ENCODE peak calls at places on chromosomes 2 and 18, in ten cellular contexts. One of them, this sample, is unnamed.
A peak's percentile ranks its signal among the peaks of the same experiment; 100 is the strongest.

GRCh38 chr2:8125741-8126691 is 555.8 kb upstream of the ID2 start:
- DNase-seq in heart right ventricle: no peak
- DNase-seq in pancreas: no peak
- DNase-seq in heart left ventricle: no peak
- DNase-seq in lower lobe of right lung: no peak
- DNase-seq in thoracic aorta: no peak
- DNase-seq in psoas muscle: no peak
- DNase-seq in upper lobe of right lung: no peak
- DNase-seq in upper lobe of left lung: peak; percentile 13
- DNase-seq in fibroblast of lung: peak; percentile 76
- DNase-seq in this sample: no peak

GRCh38 chr18:3360211-3360610 is 89.8 kb upstream of the TGIF1 start:
- DNase-seq in heart right ventricle: no peak
- DNase-seq in pancreas: no peak
- DNase-seq in heart left ventricle: no peak
- DNase-seq in lower lobe of right lung: no peak
- DNase-seq in thoracic aorta: no peak
- DNase-seq in psoas muscle: no peak
- DNase-seq in upper lobe of right lung: no peak
- DNase-seq in upper lobe of left lung: peak; percentile 69
- DNase-seq in fibroblast of lung: no peak
- DNase-seq in this sample: no peak

GRCh38 chr2:186887107-186888090 is 38.4 kb upstream of the ZSWIM2 start:
- DNase-seq in heart right ventricle: peak; percentile 50
- DNase-seq in pancreas: no peak
- DNase-seq in heart left ventricle: peak; percentile 58
- DNase-seq in lower lobe of right lung: no peak
- DNase-seq in thoracic aorta: no peak
- DNase-seq in psoas muscle: peak; percentile 70
- DNase-seq in upper lobe of right lung: no peak
- DNase-seq in upper lobe of left lung: no peak
- DNase-seq in fibroblast of lung: peak; percentile 98
- DNase-seq in this sample: peak; percentile 12

GRCh38 chr2:109384308-109385271 is 229.2 kb downstream of the SEPTIN10 start:
- DNase-seq in heart right ventricle: peak; percentile 50
- DNase-seq in pancreas: no peak
- DNase-seq in heart left ventricle: peak; percentile 33
- DNase-seq in lower lobe of right lung: no peak
- DNase-seq in thoracic aorta: no peak
- DNase-seq in psoas muscle: peak; percentile 52
- DNase-seq in upper lobe of right lung: peak; percentile 57
- DNase-seq in upper lobe of left lung: no peak
- DNase-seq in fibroblast of lung: no peak
- DNase-seq in this sample: no peak

GRCh38 chr18:59681521-59682004 is 15.7 kb downstream of the CCBE1 start:
- DNase-seq in heart right ventricle: no peak
- DNase-seq in pancreas: no peak
- DNase-seq in heart left ventricle: no peak
- DNase-seq in lower lobe of right lung: no peak
- DNase-seq in thoracic aorta: no peak
- DNase-seq in psoas muscle: no peak
- DNase-seq in upper lobe of right lung: no peak
- DNase-seq in upper lobe of left lung: no peak
- DNase-seq in fibroblast of lung: no peak
- DNase-seq in this sample: no peak

GRCh38 chr18:31952223-31952622 is 9.3 kb upstream of the TRAPPC8 start:
- DNase-seq in heart right ventricle: no peak
- DNase-seq in pancreas: no peak
- DNase-seq in heart left ventricle: no peak
- DNase-seq in lower lobe of right lung: no peak
- DNase-seq in thoracic aorta: no peak
- DNase-seq in psoas muscle: no peak
- DNase-seq in upper lobe of right lung: no peak
- DNase-seq in upper lobe of left lung: no peak
- DNase-seq in fibroblast of lung: no peak
- DNase-seq in this sample: no peak

GRCh38 chr2:157325786-157326185 is at the start of gene ERMN:
- DNase-seq in heart right ventricle: no peak
- DNase-seq in pancreas: no peak
- DNase-seq in heart left ventricle: no peak
- DNase-seq in lower lobe of right lung: no peak
- DNase-seq in thoracic aorta: no peak
- DNase-seq in psoas muscle: no peak
- DNase-seq in upper lobe of right lung: no peak
- DNase-seq in upper lobe of left lung: no peak
- DNase-seq in fibroblast of lung: no peak
- DNase-seq in this sample: no peak

GRCh38 chr2:110878150-110878549 is 145.8 kb downstream of the ACOXL start:
- DNase-seq in heart right ventricle: no peak
- DNase-seq in pancreas: no peak
- DNase-seq in heart left ventricle: no peak
- DNase-seq in lower lobe of right lung: no peak
- DNase-seq in thoracic aorta: no peak
- DNase-seq in psoas muscle: no peak
- DNase-seq in upper lobe of right lung: no peak
- DNase-seq in upper lobe of left lung: no peak
- DNase-seq in fibroblast of lung: no peak
- DNase-seq in this sample: no peak

GRCh38 chr2:168945508-168945907 is 44.4 kb downstream of the G6PC2 start:
- DNase-seq in heart right ventricle: no peak
- DNase-seq in pancreas: no peak
- DNase-seq in heart left ventricle: no peak
- DNase-seq in lower lobe of right lung: no peak
- DNase-seq in thoracic aorta: no peak
- DNase-seq in psoas muscle: no peak
- DNase-seq in upper lobe of right lung: no peak
- DNase-seq in upper lobe of left lung: no peak
- DNase-seq in fibroblast of lung: no peak
- DNase-seq in this sample: no peak

GRCh38 chr2:75288760-75289159 is 89.4 kb upstream of the TACR1 start:
- DNase-seq in heart right ventricle: no peak
- DNase-seq in pancreas: no peak
- DNase-seq in heart left ventricle: no peak
- DNase-seq in lower lobe of right lung: no peak
- DNase-seq in thoracic aorta: no peak
- DNase-seq in psoas muscle: no peak
- DNase-seq in upper lobe of right lung: no peak
- DNase-seq in upper lobe of left lung: no peak
- DNase-seq in fibroblast of lung: no peak
- DNase-seq in this sample: no peak

GRCh38 chr2:75290600-75291140 is 91.3 kb upstream of the TACR1 start:
- DNase-seq in heart right ventricle: no peak
- DNase-seq in pancreas: no peak
- DNase-seq in heart left ventricle: no peak
- DNase-seq in lower lobe of right lung: no peak
- DNase-seq in thoracic aorta: no peak
- DNase-seq in psoas muscle: no peak
- DNase-seq in upper lobe of right lung: no peak
- DNase-seq in upper lobe of left lung: no peak
- DNase-seq in fibroblast of lung: peak; percentile 38
- DNase-seq in this sample: no peak

GRCh38 chr2:75292826-75293225 is 93.5 kb upstream of the TACR1 start:
- DNase-seq in heart right ventricle: no peak
- DNase-seq in pancreas: no peak
- DNase-seq in heart left ventricle: no peak
- DNase-seq in lower lobe of right lung: no peak
- DNase-seq in thoracic aorta: no peak
- DNase-seq in psoas muscle: no peak
- DNase-seq in upper lobe of right lung: no peak
- DNase-seq in upper lobe of left lung: no peak
- DNase-seq in fibroblast of lung: peak; percentile 56
- DNase-seq in this sample: no peak

GRCh38 chr2:75287624-75288313 is 88.4 kb upstream of the TACR1 start:
- DNase-seq in heart right ventricle: no peak
- DNase-seq in pancreas: no peak
- DNase-seq in heart left ventricle: no peak
- DNase-seq in lower lobe of right lung: no peak
- DNase-seq in thoracic aorta: no peak
- DNase-seq in psoas muscle: no peak
- DNase-seq in upper lobe of right lung: no peak
- DNase-seq in upper lobe of left lung: no peak
- DNase-seq in fibroblast of lung: no peak
- DNase-seq in this sample: no peak

GRCh38 chr2:75289771-75290170 is 90.5 kb upstream of the TACR1 start:
- DNase-seq in heart right ventricle: no peak
- DNase-seq in pancreas: no peak
- DNase-seq in heart left ventricle: no peak
- DNase-seq in lower lobe of right lung: no peak
- DNase-seq in thoracic aorta: no peak
- DNase-seq in psoas muscle: no peak
- DNase-seq in upper lobe of right lung: no peak
- DNase-seq in upper lobe of left lung: no peak
- DNase-seq in fibroblast of lung: no peak
- DNase-seq in this sample: no peak
- TF ChIP-seq CTCF in heart right ventricle: no peak
- TF ChIP-seq CTCF in pancreas: no peak
- TF ChIP-seq CTCF in heart left ventricle: no peak
- TF ChIP-seq CTCF in lower lobe of right lung: no peak
- TF ChIP-seq CTCF in thoracic aorta: no peak
- TF ChIP-seq CTCF in psoas muscle: no peak
- TF ChIP-seq CTCF in upper lobe of right lung: no peak
- TF ChIP-seq CTCF in upper lobe of left lung: no peak
- TF ChIP-seq CTCF in fibroblast of lung: no peak
- TF ChIP-seq CTCF in this sample: no peak

GRCh38 chr2:23659328-23659727 is 267.6 kb downstream of the ATAD2B start:
- DNase-seq in heart right ventricle: no peak
- DNase-seq in pancreas: no peak
- DNase-seq in heart left ventricle: no peak
- DNase-seq in lower lobe of right lung: no peak
- DNase-seq in thoracic aorta: no peak
- DNase-seq in psoas muscle: no peak
- DNase-seq in upper lobe of right lung: no peak
- DNase-seq in upper lobe of left lung: no peak
- DNase-seq in fibroblast of lung: no peak
- DNase-seq in this sample: no peak
- H3K4me3 ChIP-seq in heart right ventricle: no peak overlapping the region
- H3K4me3 ChIP-seq in pancreas: no peak overlapping the region
- H3K4me3 ChIP-seq in heart left ventricle: no peak overlapping the region
- H3K4me3 ChIP-seq in lower lobe of right lung: no peak overlapping the region
- H3K4me3 ChIP-seq in thoracic aorta: no peak overlapping the region
- H3K4me3 ChIP-seq in psoas muscle: no peak overlapping the region
- H3K4me3 ChIP-seq in upper lobe of right lung: no peak overlapping the region
- H3K4me3 ChIP-seq in upper lobe of left lung: no peak overlapping the region
- H3K4me3 ChIP-seq in fibroblast of lung: no peak overlapping the region
- H3K4me3 ChIP-seq in this sample: no peak overlapping the region

GRCh38 chr2:218001629-218002028 is 1.2 kb downstream of the TNS1 start:
- DNase-seq in heart right ventricle: no peak
- DNase-seq in pancreas: peak; percentile 87
- DNase-seq in heart left ventricle: no peak
- DNase-seq in lower lobe of right lung: no peak
- DNase-seq in thoracic aorta: no peak
- DNase-seq in psoas muscle: no peak
- DNase-seq in upper lobe of right lung: no peak
- DNase-seq in upper lobe of left lung: no peak
- DNase-seq in fibroblast of lung: no peak
- DNase-seq in this sample: no peak

GRCh38 chr2:218000137-218000536 is 2.7 kb downstream of the TNS1 start:
- DNase-seq in heart right ventricle: no peak
- DNase-seq in pancreas: no peak
- DNase-seq in heart left ventricle: no peak
- DNase-seq in lower lobe of right lung: no peak
- DNase-seq in thoracic aorta: no peak
- DNase-seq in psoas muscle: peak; percentile 76
- DNase-seq in upper lobe of right lung: no peak
- DNase-seq in upper lobe of left lung: no peak
- DNase-seq in fibroblast of lung: peak; percentile 86
- DNase-seq in this sample: no peak

GRCh38 chr2:217996345-217996744 is 6.5 kb downstream of the TNS1 start:
- DNase-seq in heart right ventricle: no peak
- DNase-seq in pancreas: peak; percentile 79
- DNase-seq in heart left ventricle: no peak
- DNase-seq in lower lobe of right lung: no peak
- DNase-seq in thoracic aorta: peak; percentile 46
- DNase-seq in psoas muscle: peak; percentile 78
- DNase-seq in upper lobe of right lung: no peak
- DNase-seq in upper lobe of left lung: no peak
- DNase-seq in fibroblast of lung: peak; percentile 95
- DNase-seq in this sample: no peak

GRCh38 chr2:217997510-217997909 is 5.3 kb downstream of the TNS1 start:
- DNase-seq in heart right ventricle: no peak
- DNase-seq in pancreas: no peak
- DNase-seq in heart left ventricle: no peak
- DNase-seq in lower lobe of right lung: no peak
- DNase-seq in thoracic aorta: no peak
- DNase-seq in psoas muscle: no peak
- DNase-seq in upper lobe of right lung: no peak
- DNase-seq in upper lobe of left lung: no peak
- DNase-seq in fibroblast of lung: no peak
- DNase-seq in this sample: no peak

GRCh38 chr2:217998926-217999633 is 3.7 kb downstream of the TNS1 start:
- DNase-seq in heart right ventricle: no peak
- DNase-seq in pancreas: no peak
- DNase-seq in heart left ventricle: no peak
- DNase-seq in lower lobe of right lung: no peak
- DNase-seq in thoracic aorta: no peak
- DNase-seq in psoas muscle: no peak
- DNase-seq in upper lobe of right lung: no peak
- DNase-seq in upper lobe of left lung: no peak
- DNase-seq in fibroblast of lung: no peak
- DNase-seq in this sample: no peak
- H3K4me1 ChIP-seq in heart right ventricle: peaks cover 58% of the 10 kb centered on the region
- H3K4me1 ChIP-seq in pancreas: peaks cover 42% of the 10 kb centered on the region
- H3K4me1 ChIP-seq in heart left ventricle: peaks cover 3% of the 10 kb centered on the region
- H3K4me1 ChIP-seq in lower lobe of right lung: peaks cover 45% of the 10 kb centered on the region
- H3K4me1 ChIP-seq in thoracic aorta: peaks cover 42% of the 10 kb centered on the region
- H3K4me1 ChIP-seq in psoas muscle: peaks cover 29% of the 10 kb centered on the region
- H3K4me1 ChIP-seq in upper lobe of right lung: peaks cover 25% of the 10 kb centered on the region
- H3K4me1 ChIP-seq in upper lobe of left lung: peaks cover 21% of the 10 kb centered on the region
- H3K4me1 ChIP-seq in fibroblast of lung: peaks cover 30% of the 10 kb centered on the region
- H3K4me1 ChIP-seq in this sample: no peaks in the 10 kb centered on the region

DNA sequence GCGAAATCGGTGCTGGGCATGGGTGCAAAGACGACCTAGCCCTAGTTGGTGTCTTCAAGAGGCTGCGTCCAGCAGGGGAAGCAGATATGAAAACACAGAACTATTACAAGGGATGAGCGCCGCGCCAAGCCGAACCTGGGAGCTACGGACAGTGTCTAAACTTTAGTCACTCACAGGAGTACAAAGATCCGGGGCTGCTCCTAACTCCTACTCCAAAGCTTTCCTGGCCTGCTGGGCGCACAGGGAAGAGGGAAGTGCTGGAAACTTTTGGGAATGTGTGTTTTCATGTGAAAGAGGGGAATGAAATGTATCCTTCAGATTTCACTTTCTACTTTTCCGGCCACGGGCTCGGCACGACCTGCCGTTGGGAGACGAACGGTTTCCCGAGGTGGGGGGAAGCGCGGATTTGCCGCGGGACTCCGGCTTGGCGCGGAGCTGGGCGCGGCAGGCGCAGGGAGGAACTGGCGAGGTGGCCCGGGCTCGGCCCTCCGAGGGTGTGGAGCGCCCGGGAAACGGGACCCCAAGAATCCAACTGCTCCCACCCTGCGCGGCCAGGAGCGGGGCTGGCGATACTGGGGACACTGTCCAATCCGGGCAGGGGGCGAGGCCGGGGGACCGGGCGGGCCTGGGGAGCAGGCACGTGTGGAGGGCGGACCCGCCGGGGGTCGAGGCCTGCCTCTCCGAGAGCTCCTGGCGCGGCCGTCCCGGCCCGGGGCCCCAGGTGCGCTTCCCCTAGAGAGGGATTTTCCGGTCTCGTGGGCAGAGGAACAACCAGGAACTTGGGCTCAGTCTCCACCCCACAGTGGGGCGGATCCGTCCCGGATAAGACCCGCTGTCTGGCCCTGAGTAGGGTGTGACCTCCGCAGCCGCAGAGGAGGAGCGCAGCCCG is at the start of gene ANXA4:
- DNase-seq in heart right ventricle: peak; percentile 83
- DNase-seq in pancreas: peak; percentile 86
- DNase-seq in heart left ventricle: peak; percentile 89
- DNase-seq in lower lobe of right lung: peak; percentile 93
- DNase-seq in thoracic aorta: peak; percentile 38
- DNase-seq in psoas muscle: peak; percentile 88
- DNase-seq in upper lobe of right lung: peak; percentile 95
- DNase-seq in upper lobe of left lung: peak; percentile 95
- DNase-seq in fibroblast of lung: peak; percentile 74
- DNase-seq in this sample: peak; percentile 94
- TF ChIP-seq CTCF in heart right ventricle: no peak
- TF ChIP-seq CTCF in pancreas: no peak
- TF ChIP-seq CTCF in heart left ventricle: no peak
- TF ChIP-seq CTCF in lower lobe of right lung: peak; percentile 14
- TF ChIP-seq CTCF in thoracic aorta: no peak
- TF ChIP-seq CTCF in psoas muscle: peak; percentile 16
- TF ChIP-seq CTCF in upper lobe of right lung: no peak
- TF ChIP-seq CTCF in upper lobe of left lung: no peak
- TF ChIP-seq CTCF in fibroblast of lung: no peak
- TF ChIP-seq CTCF in this sample: no peak